ENCODE peak calls at places on chromosomes 3 and 15, in six cellular contexts. One of them, this sample, is unnamed.

GRCh38 chr15:75203908-75204263 is 2.2 kb downstream of the C15orf39 start:
- DNase-seq in Karpas-422: no peak
- DNase-seq in neuronal stem cell: no peak
- DNase-seq in left ventricle myocardium inferior: no peak
- DNase-seq in upper lobe of right lung: no peak
- DNase-seq in GM23248: no peak
- DNase-seq in this sample: no peak

GRCh38 chr3:11558461-11558903 is 85.2 kb downstream of the VGLL4 start:
- DNase-seq in neuronal stem cell: no peak
- DNase-seq in GM23248: no peak
- DNase-seq in left ventricle myocardium inferior: peak; percentile 14
- DNase-seq in upper lobe of right lung: no peak
- DNase-seq in Karpas-422: no peak
- DNase-seq in this sample: no peak

GRCh38 chr3:67362686-67363085 is 291.7 kb downstream of the SUCLG2 start:
- DNase-seq in left ventricle myocardium inferior: no peak
- DNase-seq in GM23248: no peak
- DNase-seq in Karpas-422: no peak
- DNase-seq in upper lobe of right lung: no peak
- DNase-seq in neuronal stem cell: no peak
- DNase-seq in this sample: no peak

GRCh38 chr3:102488316-102488715 is 53.5 kb downstream of the ZPLD1 start:
- DNase-seq in neuronal stem cell: no peak
- DNase-seq in left ventricle myocardium inferior: no peak
- DNase-seq in Karpas-422: no peak
- DNase-seq in upper lobe of right lung: no peak
- DNase-seq in GM23248: no peak
- DNase-seq in this sample: no peak

GRCh38 chr15:48946088-48946839 is 17.5 kb downstream of the SHC4 start:
- DNase-seq in neuronal stem cell: no peak
- DNase-seq in left ventricle myocardium inferior: no peak
- DNase-seq in upper lobe of right lung: no peak
- DNase-seq in GM23248: peak; percentile 72
- DNase-seq in Karpas-422: no peak
- DNase-seq in this sample: no peak

GRCh38 chr3:10706156-10707088 is 109.6 kb upstream of the SLC6A11 start:
- DNase-seq in left ventricle myocardium inferior: no peak
- DNase-seq in Karpas-422: peak; percentile 52
- DNase-seq in GM23248: no peak
- DNase-seq in neuronal stem cell: no peak
- DNase-seq in upper lobe of right lung: no peak
- DNase-seq in this sample: no peak

GRCh38 chr15:73573572-73573971 is 59.6 kb downstream of the NPTN start:
- DNase-seq in upper lobe of right lung: no peak
- DNase-seq in left ventricle myocardium inferior: no peak
- DNase-seq in neuronal stem cell: no peak
- DNase-seq in GM23248: peak; percentile 43
- DNase-seq in Karpas-422: no peak
- DNase-seq in this sample: no peak

GRCh38 chr3:157669403-157669802 is 166.2 kb upstream of the VEPH1 start:
- DNase-seq in upper lobe of right lung: no peak
- DNase-seq in left ventricle myocardium inferior: no peak
- DNase-seq in GM23248: no peak
- DNase-seq in neuronal stem cell: no peak
- DNase-seq in Karpas-422: no peak
- DNase-seq in this sample: no peak

GRCh38 chr15:42194502-42194901 is 13.6 kb downstream of the VPS39 start:
- DNase-seq in upper lobe of right lung: peak; percentile 65
- DNase-seq in GM23248: peak; percentile 32
- DNase-seq in neuronal stem cell: no peak
- DNase-seq in left ventricle myocardium inferior: no peak
- DNase-seq in Karpas-422: no peak
- DNase-seq in this sample: no peak

GRCh38 chr3:128310286-128311058 is 156.2 kb downstream of the DNAJB8 start:
- DNase-seq in Karpas-422: no peak
- DNase-seq in left ventricle myocardium inferior: no peak
- DNase-seq in upper lobe of right lung: no peak
- DNase-seq in neuronal stem cell: no peak
- DNase-seq in GM23248: no peak
- DNase-seq in this sample: no peak

GRCh38 chr3:27387625-27388024 is 18.4 kb upstream of the NEK10 start:
- DNase-seq in left ventricle myocardium inferior: no peak
- DNase-seq in GM23248: no peak
- DNase-seq in upper lobe of right lung: no peak
- DNase-seq in neuronal stem cell: no peak
- DNase-seq in Karpas-422: no peak
- DNase-seq in this sample: no peak

GRCh38 chr15:80507131-80507530 is 102.9 kb downstream of the ARNT2 start:
- DNase-seq in left ventricle myocardium inferior: no peak
- DNase-seq in Karpas-422: no peak
- DNase-seq in upper lobe of right lung: no peak
- DNase-seq in neuronal stem cell: no peak
- DNase-seq in GM23248: no peak
- DNase-seq in this sample: no peak

GRCh38 chr3:107431298-107432012 is 54.2 kb downstream of the CCDC54 start:
- DNase-seq in Karpas-422: peak; percentile 79
- DNase-seq in neuronal stem cell: peak; percentile 43
- DNase-seq in GM23248: peak; percentile 80
- DNase-seq in left ventricle myocardium inferior: peak; percentile 75
- DNase-seq in upper lobe of right lung: peak; percentile 85
- DNase-seq in this sample: peak; percentile 8

GRCh38 chr3:108488631-108489030 is 21.8 kb downstream of the MYH15 start:
- DNase-seq in GM23248: peak; percentile 75
- DNase-seq in left ventricle myocardium inferior: no peak
- DNase-seq in neuronal stem cell: no peak
- DNase-seq in upper lobe of right lung: no peak
- DNase-seq in Karpas-422: no peak
- DNase-seq in this sample: no peak

GRCh38 chr3:102133376-102133775 is 284.1 kb downstream of the NFKBIZ start:
- DNase-seq in left ventricle myocardium inferior: no peak
- DNase-seq in neuronal stem cell: no peak
- DNase-seq in GM23248: no peak
- DNase-seq in Karpas-422: no peak
- DNase-seq in upper lobe of right lung: no peak
- DNase-seq in this sample: no peak

GRCh38 chr3:12479919-12480425 is 4.3 kb upstream of the TSEN2 start:
- DNase-seq in neuronal stem cell: peak; percentile 51
- DNase-seq in GM23248: peak; percentile 58
- DNase-seq in upper lobe of right lung: no peak
- DNase-seq in Karpas-422: peak; percentile 80
- DNase-seq in left ventricle myocardium inferior: peak; percentile 28
- DNase-seq in this sample: no peak

GRCh38 chr15:28128036-28128435 is 28.9 kb upstream of the OCA2 start:
- DNase-seq in left ventricle myocardium inferior: peak; percentile 73
- DNase-seq in neuronal stem cell: no peak
- DNase-seq in Karpas-422: peak; percentile 63
- DNase-seq in upper lobe of right lung: peak; percentile 78
- DNase-seq in GM23248: no peak
- DNase-seq in this sample: no peak

GRCh38 chr3:152657002-152657400 is 177.9 kb upstream of the P2RY1 start:
- DNase-seq in GM23248: no peak
- DNase-seq in neuronal stem cell: peak; percentile 40
- DNase-seq in left ventricle myocardium inferior: no peak
- DNase-seq in Karpas-422: no peak
- DNase-seq in upper lobe of right lung: no peak
- DNase-seq in this sample: no peak

GRCh38 chr3:157381606-157382005 is 55.0 kb upstream of the PTX3 start:
- DNase-seq in neuronal stem cell: no peak
- DNase-seq in Karpas-422: no peak
- DNase-seq in upper lobe of right lung: no peak
- DNase-seq in left ventricle myocardium inferior: no peak
- DNase-seq in GM23248: no peak
- DNase-seq in this sample: no peak

GRCh38 chr15:36577082-36577481 is 2.3 kb upstream of the CDIN1 start:
- DNase-seq in Karpas-422: no peak
- DNase-seq in GM23248: no peak
- DNase-seq in left ventricle myocardium inferior: no peak
- DNase-seq in neuronal stem cell: no peak
- DNase-seq in upper lobe of right lung: no peak
- DNase-seq in this sample: no peak

GRCh38 chr3:188635258-188636038 is 481.5 kb downstream of the LPP start:
- DNase-seq in left ventricle myocardium inferior: no peak
- DNase-seq in GM23248: no peak
- DNase-seq in neuronal stem cell: no peak
- DNase-seq in upper lobe of right lung: no peak
- DNase-seq in Karpas-422: no peak
- DNase-seq in this sample: no peak

GRCh38 chr15:80478075-80478474 is 73.9 kb downstream of the ARNT2 start:
- DNase-seq in Karpas-422: no peak
- DNase-seq in left ventricle myocardium inferior: no peak
- DNase-seq in upper lobe of right lung: no peak
- DNase-seq in neuronal stem cell: no peak
- DNase-seq in GM23248: no peak
- DNase-seq in this sample: no peak

GRCh38 chr3:186901135-186901734 is 29.1 kb upstream of the ST6GAL1 start:
- DNase-seq in Karpas-422: no peak
- DNase-seq in upper lobe of right lung: no peak
- DNase-seq in GM23248: peak; percentile 39
- DNase-seq in left ventricle myocardium inferior: no peak
- DNase-seq in neuronal stem cell: no peak
- DNase-seq in this sample: no peak

GRCh38 chr3:23019596-23020300 is 183.4 kb upstream of the UBE2E2 start:
- DNase-seq in upper lobe of right lung: no peak
- DNase-seq in GM23248: no peak
- DNase-seq in Karpas-422: no peak
- DNase-seq in neuronal stem cell: no peak
- DNase-seq in left ventricle myocardium inferior: no peak
- DNase-seq in this sample: no peak

GRCh38 chr3:4816718-4817117 is 162.5 kb upstream of the BHLHE40 start:
- DNase-seq in upper lobe of right lung: no peak
- DNase-seq in neuronal stem cell: no peak
- DNase-seq in GM23248: no peak
- DNase-seq in left ventricle myocardium inferior: no peak
- DNase-seq in Karpas-422: no peak
- DNase-seq in this sample: no peak
- H3K36me3 ChIP-seq in upper lobe of right lung: peaks cover 36% of the 10 kb centered on the region
- H3K36me3 ChIP-seq in neuronal stem cell: no peaks in the 10 kb centered on the region
- H3K36me3 ChIP-seq in GM23248: no peaks in the 10 kb centered on the region
- H3K36me3 ChIP-seq in left ventricle myocardium inferior: peaks cover 77% of the 10 kb centered on the region
- H3K36me3 ChIP-seq in Karpas-422: no peaks in the 10 kb centered on the region
- H3K36me3 ChIP-seq in this sample: peaks cover 16% of the 10 kb centered on the region

GRCh38 chr3:124802702-124803101 is 72.5 kb downstream of the UMPS start:
- DNase-seq in upper lobe of right lung: no peak
- DNase-seq in left ventricle myocardium inferior: no peak
- DNase-seq in Karpas-422: no peak
- DNase-seq in GM23248: no peak
- DNase-seq in neuronal stem cell: no peak
- DNase-seq in this sample: no peak
- H3K27ac ChIP-seq in upper lobe of right lung: no peak overlapping the region
- H3K27ac ChIP-seq in left ventricle myocardium inferior: peak overlapping the region; percentile 88
- H3K27ac ChIP-seq in Karpas-422: no peak overlapping the region
- H3K27ac ChIP-seq in GM23248: no peak overlapping the region
- H3K27ac ChIP-seq in neuronal stem cell: no peak overlapping the region
- H3K27ac ChIP-seq in this sample: no peak overlapping the region

GRCh38 chr15:60363024-60363674 is 34.6 kb downstream of the ANXA2 start:
- DNase-seq in GM23248: no peak
- DNase-seq in neuronal stem cell: no peak
- DNase-seq in upper lobe of right lung: no peak
- DNase-seq in Karpas-422: no peak
- DNase-seq in left ventricle myocardium inferior: no peak
- DNase-seq in this sample: no peak

GRCh38 chr15:60363903-60364302 is 33.9 kb downstream of the ANXA2 start:
- DNase-seq in upper lobe of right lung: no peak
- DNase-seq in neuronal stem cell: no peak
- DNase-seq in Karpas-422: no peak
- DNase-seq in left ventricle myocardium inferior: no peak
- DNase-seq in GM23248: no peak
- DNase-seq in this sample: no peak

GRCh38 chr15:60362318-60363023 is 35.3 kb downstream of the ANXA2 start:
- DNase-seq in Karpas-422: no peak
- DNase-seq in left ventricle myocardium inferior: no peak
- DNase-seq in neuronal stem cell: no peak
- DNase-seq in upper lobe of right lung: no peak
- DNase-seq in GM23248: peak; percentile 95
- DNase-seq in this sample: no peak

GRCh38 chr15:60369696-60370095 is 28.1 kb downstream of the ANXA2 start:
- DNase-seq in GM23248: no peak
- DNase-seq in neuronal stem cell: no peak
- DNase-seq in Karpas-422: no peak
- DNase-seq in left ventricle myocardium inferior: no peak
- DNase-seq in upper lobe of right lung: no peak
- DNase-seq in this sample: no peak

DNA sequence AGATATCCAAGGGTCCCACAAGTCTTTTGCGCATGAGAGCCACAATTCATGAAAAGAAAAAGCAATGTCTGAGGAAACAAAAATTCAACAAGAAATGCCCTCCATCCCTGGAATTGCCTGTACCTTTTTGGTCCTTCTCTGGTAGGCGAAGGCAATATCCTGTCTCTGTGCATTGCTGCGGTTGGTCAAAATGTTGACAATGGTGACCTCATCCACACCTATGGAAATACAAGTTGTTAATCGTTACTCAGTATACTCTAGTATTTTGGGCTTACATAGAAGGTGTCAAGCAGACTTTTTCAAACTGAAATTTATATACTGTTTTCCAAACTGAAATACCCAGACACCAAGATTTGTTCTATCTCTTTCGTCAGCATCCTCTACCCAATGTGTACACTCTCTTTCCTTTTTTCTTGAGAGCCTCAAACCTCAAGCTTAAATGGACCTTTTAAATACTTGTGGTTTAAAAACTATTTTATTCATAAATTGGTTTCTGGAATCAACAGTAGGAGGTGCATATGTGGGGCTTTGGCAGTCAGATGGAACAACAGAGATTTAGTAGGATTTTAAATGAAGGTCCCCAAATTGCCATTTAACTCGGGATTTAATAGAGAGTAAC is 33.4 kb downstream of the ANXA2 start:
- DNase-seq in neuronal stem cell: no peak
- DNase-seq in GM23248: no peak
- DNase-seq in left ventricle myocardium inferior: no peak
- DNase-seq in Karpas-422: no peak
- DNase-seq in upper lobe of right lung: no peak
- DNase-seq in this sample: no peak
- H3K36me3 ChIP-seq in neuronal stem cell: no peaks in the 10 kb centered on the region
- H3K36me3 ChIP-seq in GM23248: peaks cover 66% of the 10 kb centered on the region
- H3K36me3 ChIP-seq in left ventricle myocardium inferior: peaks cover 38% of the 10 kb centered on the region
- H3K36me3 ChIP-seq in Karpas-422: no peaks in the 10 kb centered on the region
- H3K36me3 ChIP-seq in upper lobe of right lung: peaks cover 58% of the 10 kb centered on the region
- H3K36me3 ChIP-seq in this sample: peaks cover 13% of the 10 kb centered on the region

GRCh38 chr3:193944161-193944884 is 191.6 kb upstream of the HES1 start:
- DNase-seq in Karpas-422: no peak
- DNase-seq in neuronal stem cell: no peak
- DNase-seq in left ventricle myocardium inferior: no peak
- DNase-seq in upper lobe of right lung: no peak
- DNase-seq in GM23248: no peak
- DNase-seq in this sample: no peak

GRCh38 chr3:193940526-193940925 is 195.4 kb upstream of the HES1 start:
- DNase-seq in left ventricle myocardium inferior: no peak
- DNase-seq in upper lobe of right lung: no peak
- DNase-seq in Karpas-422: no peak
- DNase-seq in neuronal stem cell: no peak
- DNase-seq in GM23248: no peak
- DNase-seq in this sample: no peak

GRCh38 chr3:193941486-193941885 is 194.5 kb upstream of the HES1 start:
- DNase-seq in left ventricle myocardium inferior: no peak
- DNase-seq in Karpas-422: no peak
- DNase-seq in neuronal stem cell: no peak
- DNase-seq in GM23248: no peak
- DNase-seq in upper lobe of right lung: no peak
- DNase-seq in this sample: no peak

GRCh38 chr3:193943200-193943599 is 192.7 kb upstream of the HES1 start:
- DNase-seq in left ventricle myocardium inferior: no peak
- DNase-seq in GM23248: no peak
- DNase-seq in upper lobe of right lung: no peak
- DNase-seq in Karpas-422: no peak
- DNase-seq in neuronal stem cell: no peak
- DNase-seq in this sample: no peak

GRCh38 chr3:193942516-193943055 is 193.4 kb upstream of the HES1 start:
- DNase-seq in neuronal stem cell: no peak
- DNase-seq in upper lobe of right lung: no peak
- DNase-seq in GM23248: no peak
- DNase-seq in left ventricle myocardium inferior: no peak
- DNase-seq in Karpas-422: no peak
- DNase-seq in this sample: no peak
- H3K27ac ChIP-seq in neuronal stem cell: no peak overlapping the region
- H3K27ac ChIP-seq in upper lobe of right lung: no peak overlapping the region
- H3K27ac ChIP-seq in GM23248: no peak overlapping the region
- H3K27ac ChIP-seq in left ventricle myocardium inferior: no peak overlapping the region
- H3K27ac ChIP-seq in Karpas-422: no peak overlapping the region
- H3K27ac ChIP-seq in this sample: no peak overlapping the region

This sample was measured in effector memory CD4-positive, alpha-beta T cell.